ENCODE peak calls at places on chromosomes 7 and 10, in four cellular contexts. One of them, this sample, is unnamed.

GRCh38 chr7:87328281-87328680 is 17.2 kb upstream of the CROT start:
- DNase-seq in small intestine: no peak
- DNase-seq in stimulated activated CD4-positive, alpha-beta T cell treated with anti-CD3 and anti-CD28 coated beads, Interleukin-2, amount 100 ng/mL, for 48 hours: no peak
- DNase-seq in HCT116: peak
- DNase-seq in this sample: no peak

GRCh38 chr7:76129366-76129765 is 72.3 kb upstream of the SRRM3 start:
- DNase-seq in small intestine: no peak
- DNase-seq in stimulated activated CD4-positive, alpha-beta T cell treated with anti-CD3 and anti-CD28 coated beads, Interleukin-2, amount 100 ng/mL, for 48 hours: no peak
- DNase-seq in HCT116: no peak
- DNase-seq in this sample: no peak

GRCh38 chr7:4791738-4792536 is 16.5 kb downstream of the AP5Z1 start:
- DNase-seq in small intestine: peak
- DNase-seq in stimulated activated CD4-positive, alpha-beta T cell treated with anti-CD3 and anti-CD28 coated beads, Interleukin-2, amount 100 ng/mL, for 48 hours: peak
- DNase-seq in HCT116: peak
- DNase-seq in this sample: peak

GRCh38 chr7:1846331-1847065 is 176.4 kb downstream of the ELFN1 start:
- DNase-seq in small intestine: no peak
- DNase-seq in stimulated activated CD4-positive, alpha-beta T cell treated with anti-CD3 and anti-CD28 coated beads, Interleukin-2, amount 100 ng/mL, for 48 hours: no peak
- DNase-seq in HCT116: no peak
- DNase-seq in this sample: no peak

GRCh38 chr7:158828343-158829020 is 827 bp downstream of the ESYT2 start:
- DNase-seq in small intestine: peak
- DNase-seq in stimulated activated CD4-positive, alpha-beta T cell treated with anti-CD3 and anti-CD28 coated beads, Interleukin-2, amount 100 ng/mL, for 48 hours: no peak
- DNase-seq in HCT116: no peak
- DNase-seq in this sample: peak

GRCh38 chr10:123945506-123945905 is 53.9 kb upstream of the CPXM2 start:
- DNase-seq in small intestine: peak
- DNase-seq in stimulated activated CD4-positive, alpha-beta T cell treated with anti-CD3 and anti-CD28 coated beads, Interleukin-2, amount 100 ng/mL, for 48 hours: no peak
- DNase-seq in HCT116: peak
- DNase-seq in this sample: peak

GRCh38 chr7:137508437-137509175 is 165.1 kb upstream of the PTN start:
- DNase-seq in small intestine: no peak
- DNase-seq in stimulated activated CD4-positive, alpha-beta T cell treated with anti-CD3 and anti-CD28 coated beads, Interleukin-2, amount 100 ng/mL, for 48 hours: no peak
- DNase-seq in HCT116: no peak
- DNase-seq in this sample: no peak

GRCh38 chr10:44981172-44982113 is 2.8 kb upstream of the DEPP1 start:
- DNase-seq in small intestine: no peak
- DNase-seq in stimulated activated CD4-positive, alpha-beta T cell treated with anti-CD3 and anti-CD28 coated beads, Interleukin-2, amount 100 ng/mL, for 48 hours: no peak
- DNase-seq in HCT116: peak
- DNase-seq in this sample: peak

GRCh38 chr7:50203521-50203920 is 101.0 kb upstream of the IKZF1 start:
- DNase-seq in small intestine: no peak
- DNase-seq in stimulated activated CD4-positive, alpha-beta T cell treated with anti-CD3 and anti-CD28 coated beads, Interleukin-2, amount 100 ng/mL, for 48 hours: no peak
- DNase-seq in HCT116: no peak
- DNase-seq in this sample: no peak

GRCh38 chr10:122344741-122345258 is 29.7 kb upstream of the PLEKHA1 start:
- DNase-seq in small intestine: peak
- DNase-seq in stimulated activated CD4-positive, alpha-beta T cell treated with anti-CD3 and anti-CD28 coated beads, Interleukin-2, amount 100 ng/mL, for 48 hours: no peak
- DNase-seq in HCT116: peak
- DNase-seq in this sample: peak

GRCh38 chr10:103895458-103896186 is 22.4 kb downstream of the STN1 start:
- DNase-seq in small intestine: no peak
- DNase-seq in stimulated activated CD4-positive, alpha-beta T cell treated with anti-CD3 and anti-CD28 coated beads, Interleukin-2, amount 100 ng/mL, for 48 hours: no peak
- DNase-seq in HCT116: peak
- DNase-seq in this sample: no peak

GRCh38 chr7:3673524-3673923 is 372.5 kb downstream of the SDK1 start:
- DNase-seq in small intestine: peak
- DNase-seq in stimulated activated CD4-positive, alpha-beta T cell treated with anti-CD3 and anti-CD28 coated beads, Interleukin-2, amount 100 ng/mL, for 48 hours: peak
- DNase-seq in HCT116: no peak
- DNase-seq in this sample: peak

GRCh38 chr10:58820862-58821559 is 308.3 kb downstream of the BICC1 start:
- DNase-seq in small intestine: no peak
- DNase-seq in stimulated activated CD4-positive, alpha-beta T cell treated with anti-CD3 and anti-CD28 coated beads, Interleukin-2, amount 100 ng/mL, for 48 hours: no peak
- DNase-seq in HCT116: no peak
- DNase-seq in this sample: peak

GRCh38 chr7:98836811-98837631 is 32.8 kb downstream of the TMEM130 start:
- DNase-seq in small intestine: peak
- DNase-seq in stimulated activated CD4-positive, alpha-beta T cell treated with anti-CD3 and anti-CD28 coated beads, Interleukin-2, amount 100 ng/mL, for 48 hours: peak
- DNase-seq in HCT116: peak
- DNase-seq in this sample: peak

GRCh38 chr7:88224596-88225275 is 4.9 kb upstream of the SRI start:
- DNase-seq in small intestine: no peak
- DNase-seq in stimulated activated CD4-positive, alpha-beta T cell treated with anti-CD3 and anti-CD28 coated beads, Interleukin-2, amount 100 ng/mL, for 48 hours: no peak
- DNase-seq in HCT116: no peak
- DNase-seq in this sample: peak

GRCh38 chr7:156156734-156157408 is 344.6 kb upstream of the SHH start:
- DNase-seq in small intestine: peak
- DNase-seq in stimulated activated CD4-positive, alpha-beta T cell treated with anti-CD3 and anti-CD28 coated beads, Interleukin-2, amount 100 ng/mL, for 48 hours: no peak
- DNase-seq in HCT116: peak
- DNase-seq in this sample: peak